ENCODE peak calls at places on chromosomes 5 and 9, in five cellular contexts. X, P, Q, C and G are unnamed samples.

GRCh38 chr5:53035868-53036381 is 46.8 kb downstream of the ITGA2 start:
- DNase-seq in P (no peak), C (no peak), X (no peak), Q (no peak), G (no peak)

GRCh38 chr5:976849-977751 is 31.5 kb upstream of the NKD2 start:
- DNase-seq in X (no peak), C (no peak), Q (peak; percentile 46), P (no peak), G (no peak)

GRCh38 chr9:100595391-100596199 is 17.7 kb downstream of the CAVIN4 start:
- DNase-seq in X (peak; percentile 59), Q (no peak), C (peak; percentile 74), P (peak; percentile 29), G (no peak)

GRCh38 chr9:77648458-77649108 is 461 bp upstream of the GNA14 start:
- DNase-seq in X (peak; percentile 14), C (peak; percentile 23), Q (peak; percentile 75), P (peak; percentile 42), G (no peak)

GRCh38 chr5:137221914-137222313 is 277.2 kb downstream of the SPOCK1 start:
- DNase-seq in X (no peak), P (no peak), C (no peak), Q (no peak), G (no peak)

GRCh38 chr9:110638381-110638954 is 30.1 kb upstream of the MUSK start:
- DNase-seq in Q (no peak), X (no peak), P (no peak), C (peak; percentile 18), G (no peak)

GRCh38 chr5:53368516-53368915 is 111.9 kb upstream of the FST start:
- DNase-seq in P (no peak), C (no peak), X (no peak), Q (no peak), G (no peak)

GRCh38 chr9:94699715-94700114 is 26.8 kb upstream of the AOPEP start:
- DNase-seq in Q (no peak), X (no peak), P (no peak), C (no peak), G (no peak)

GRCh38 chr9:92510747-92511146 is 25.0 kb downstream of the ECM2 start:
- DNase-seq in P (no peak), Q (no peak), X (no peak), C (no peak), G (no peak)

GRCh38 chr5:37685816-37686215 is 154.0 kb downstream of the GDNF start:
- DNase-seq in Q (no peak), C (no peak), X (no peak), P (no peak), G (no peak)

GRCh38 chr9:103277240-103277639 is 282.1 kb downstream of the CYLC2 start:
- DNase-seq in X (no peak), C (no peak), P (no peak), Q (no peak), G (no peak)

GRCh38 chr9:87119328-87119881 is 172.1 kb upstream of the GAS1 start:
- DNase-seq in X (no peak), C (peak; percentile 38), P (peak; percentile 63), Q (peak; percentile 46), G (no peak)

GRCh38 chr9:126615791-126616447 is 2.2 kb downstream of the LMX1B start:
- DNase-seq in X (no peak), P (no peak), Q (no peak), C (no peak), G (no peak)

GRCh38 chr5:45274241-45274640 is 421.9 kb downstream of the HCN1 start:
- DNase-seq in C (no peak), X (no peak), Q (no peak), P (no peak), G (no peak)

GRCh38 chr9:119257592-119257991 is 111.6 kb downstream of the BRINP1 start:
- DNase-seq in X (no peak), P (no peak), C (no peak), Q (no peak), G (no peak)

GRCh38 chr9:29213374-29214161 is 1640.3 kb upstream of the C9orf72 start:
- DNase-seq in P (no peak), C (peak; percentile 59), X (peak; percentile 54), Q (peak; percentile 34), G (no peak)

GRCh38 chr5:24765219-24765618 is 120.4 kb upstream of the CDH10 start:
- DNase-seq in Q (no peak), P (no peak), X (no peak), C (no peak), G (no peak)

GRCh38 chr5:21244982-21245381 is 1257.0 kb upstream of the CDH18 start:
- DNase-seq in P (no peak), Q (no peak), C (no peak), X (no peak), G (no peak)

GRCh38 chr5:10232386-10232785 is 17.3 kb downstream of the ATPSCKMT start:
- DNase-seq in C (peak; percentile 43), X (no peak), P (no peak), Q (no peak), G (no peak)

GRCh38 chr9:134422301-134422700 is 96.0 kb downstream of the RXRA start:
- DNase-seq in X (no peak), P (peak; percentile 92), Q (peak; percentile 85), C (no peak), G (peak; percentile 88)

GRCh38 chr9:127778280-127779135 is at the start of gene SH2D3C:
- DNase-seq in Q (peak; percentile 75), C (peak; percentile 61), P (no peak), X (no peak), G (no peak)

GRCh38 chr5:67465556-67466206 is 269.1 kb upstream of the CD180 start:
- DNase-seq in P (no peak), C (no peak), X (no peak), Q (no peak), G (no peak)

GRCh38 chr9:19286634-19287188 is 56.2 kb downstream of the DENND4C start:
- DNase-seq in Q (no peak), C (peak; percentile 2), X (no peak), P (no peak), G (no peak)

GRCh38 chr9:4339357-4339756 is 39.5 kb upstream of the GLIS3 start:
- DNase-seq in C (peak; percentile 76), X (peak; percentile 59), P (peak; percentile 85), Q (peak; percentile 82), G (peak; percentile 43)

DNA sequence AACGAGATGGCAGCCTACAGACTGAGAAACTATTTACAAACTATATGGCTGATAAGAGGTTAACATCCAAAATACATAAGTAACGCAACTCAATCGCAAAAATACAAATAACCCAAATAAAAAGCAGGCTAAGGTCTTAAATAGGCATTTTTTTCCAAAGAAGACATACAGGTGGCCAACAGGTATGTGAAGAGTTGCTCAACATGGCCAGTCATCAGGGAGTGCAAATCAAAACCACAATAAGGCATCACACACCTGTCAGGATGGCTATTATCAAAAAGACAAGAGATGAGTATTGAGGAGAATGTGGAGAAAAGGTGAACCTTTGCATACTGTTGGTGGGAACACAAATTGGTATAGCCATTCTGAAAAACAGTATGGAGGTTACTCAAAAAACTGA is 73.5 kb downstream of the CAMSAP1 start:
- DNase-seq in X (no peak), P (no peak), C (no peak), Q (no peak), G (no peak)
- H3K4me1 ChIP-seq in X (no peaks in the 10 kb centered on the region), P (no peaks in the 10 kb centered on the region), C (no peaks in the 10 kb centered on the region), Q (no peaks in the 10 kb centered on the region), G (no peaks in the 10 kb centered on the region)

GRCh38 chr9:124014355-124015026 is 2.9 kb downstream of the LHX2 start:
- DNase-seq in P (no peak), X (no peak), C (no peak), Q (no peak), G (no peak)

GRCh38 chr9:124010665-124011321 is 775 bp upstream of the LHX2 start:
- DNase-seq in C (peak; percentile 63), X (no peak), P (no peak), Q (no peak), G (no peak)

GRCh38 chr9:124013263-124014211 is 2.0 kb downstream of the LHX2 start:
- DNase-seq in Q (no peak), C (no peak), P (no peak), X (no peak), G (no peak)

GRCh38 chr9:124011460-124012301 is at the start of gene LHX2:
- DNase-seq in C (peak; percentile 86), X (peak; percentile 96), P (peak; percentile 42), Q (peak; percentile 69), G (no peak)

GRCh38 chr9:124012368-124013262 is 1.0 kb downstream of the LHX2 start:
- DNase-seq in P (no peak), Q (no peak), X (no peak), C (no peak), G (no peak)
- H3K4me1 ChIP-seq in P (peaks cover 39% of the 10 kb centered on the region), Q (peaks cover 11% of the 10 kb centered on the region), X (peaks cover 22% of the 10 kb centered on the region), C (peaks cover 11% of the 10 kb centered on the region), G (peaks cover 24% of the 10 kb centered on the region)

DNA sequence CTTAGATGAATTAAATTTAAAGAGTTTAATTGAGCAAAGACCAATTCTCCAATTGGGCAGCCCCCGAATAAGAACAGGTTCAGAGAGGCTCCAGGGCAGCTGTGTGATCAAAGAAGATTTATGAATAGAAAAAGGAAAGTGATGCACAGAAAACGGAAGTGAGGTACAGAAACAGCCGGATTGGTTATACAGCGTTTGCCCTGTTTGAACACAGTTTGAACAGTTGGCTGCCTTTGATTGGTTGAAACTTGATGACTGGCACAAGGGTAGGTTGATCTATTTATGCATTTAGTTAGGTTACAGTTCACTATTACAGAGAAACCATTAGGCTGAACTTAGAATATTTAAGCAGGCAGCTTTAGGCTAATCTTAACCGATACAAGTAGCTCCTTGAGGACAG is 29.5 kb downstream of the NIM1K start:
- DNase-seq in Q (no peak), C (no peak), X (no peak), P (no peak), G (no peak)
- H3K4me1 ChIP-seq in Q (no peaks in the 10 kb centered on the region), C (peaks cover 3% of the 10 kb centered on the region), X (no peaks in the 10 kb centered on the region), P (no peaks in the 10 kb centered on the region), G (no peaks in the 10 kb centered on the region)

DNA sequence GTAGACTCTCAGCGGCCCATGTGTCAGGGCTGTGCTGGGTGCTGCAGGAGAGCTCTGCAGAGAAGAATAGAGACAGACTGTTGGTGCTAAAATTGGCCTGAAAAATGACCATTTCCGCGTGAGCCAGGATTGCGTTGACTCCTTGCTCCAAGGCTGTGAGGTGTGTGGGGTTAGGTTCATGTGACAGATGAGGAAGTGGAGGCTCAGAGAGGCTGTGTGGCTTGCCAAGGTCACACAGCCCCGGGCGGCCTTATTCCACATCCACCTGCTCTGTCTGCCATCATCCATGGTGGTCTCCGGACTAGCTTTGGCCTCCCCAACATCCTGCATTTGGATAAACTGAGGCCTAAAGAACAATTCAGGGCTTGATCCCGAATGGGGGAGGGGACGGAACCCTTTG is 15.2 kb downstream of the NEK6 start:
- DNase-seq in X (no peak), Q (no peak), C (no peak), P (no peak), G (no peak)
- H3K4me1 ChIP-seq in X (peaks cover 38% of the 10 kb centered on the region), Q (peaks cover 23% of the 10 kb centered on the region), C (no peaks in the 10 kb centered on the region), P (peaks cover 13% of the 10 kb centered on the region), G (no peaks in the 10 kb centered on the region)

DNA sequence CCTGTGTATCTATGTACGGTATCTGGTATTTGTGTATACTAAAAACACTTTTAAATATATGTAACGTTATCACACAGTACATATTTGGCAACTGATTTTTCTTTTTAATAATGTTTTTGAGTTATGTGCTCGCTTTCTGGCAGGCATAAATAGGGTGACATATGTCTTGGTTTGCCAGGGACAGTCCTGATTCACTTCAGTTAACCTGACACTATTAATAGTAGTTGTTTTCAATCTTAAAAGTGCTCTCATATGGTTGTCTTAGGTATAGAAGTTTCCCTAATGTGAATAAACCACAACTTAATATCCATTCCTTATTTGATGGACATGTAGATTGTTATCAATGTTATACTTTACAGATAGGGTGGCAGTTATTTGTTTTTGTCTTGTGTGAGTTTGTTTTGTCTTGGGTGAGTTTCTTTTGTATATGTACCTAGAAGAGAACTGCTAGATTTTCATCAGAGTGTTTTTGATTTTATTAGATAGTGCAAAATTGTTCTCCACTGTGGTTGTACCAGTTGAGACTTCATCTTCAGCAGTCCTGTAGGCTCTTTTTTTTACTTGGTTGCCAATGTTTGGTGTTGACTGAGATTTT is 7.9 kb downstream of the G3BP1 start:
- DNase-seq in P (no peak), Q (no peak), C (no peak), X (no peak), G (no peak)
- H3K4me1 ChIP-seq in P (peaks cover 86% of the 10 kb centered on the region), Q (peaks cover 79% of the 10 kb centered on the region), C (peaks cover 44% of the 10 kb centered on the region), X (peaks cover 3% of the 10 kb centered on the region), G (peaks cover 79% of the 10 kb centered on the region)